ENCODE peak calls at places on chromosomes 12 and 14, in eight cellular contexts. One of them, this sample, is unnamed.

GRCh38 chr12:106135075-106135474 is 3.7 kb downstream of the NUAK1 start:
- DNase-seq in GM23248: no peak
- DNase-seq in adrenal gland: no peak
- DNase-seq in psoas muscle: no peak
- DNase-seq in fibroblast of the aortic adventitia: peak
- DNase-seq in astrocyte of the spinal cord: peak
- DNase-seq in cardiac muscle cell: no peak
- DNase-seq in heart right ventricle: no peak
- DNase-seq in this sample: no peak

GRCh38 chr12:39764944-39765560 is 145.4 kb upstream of the ABCD2 start:
- DNase-seq in GM23248: peak
- DNase-seq in adrenal gland: no peak
- DNase-seq in psoas muscle: no peak
- DNase-seq in fibroblast of the aortic adventitia: peak
- DNase-seq in astrocyte of the spinal cord: peak
- DNase-seq in cardiac muscle cell: peak
- DNase-seq in heart right ventricle: no peak
- DNase-seq in this sample: peak

GRCh38 chr14:72736348-72736747 is 157.6 kb downstream of the DPF3 start:
- DNase-seq in GM23248: peak
- DNase-seq in adrenal gland: no peak
- DNase-seq in psoas muscle: no peak
- DNase-seq in fibroblast of the aortic adventitia: peak
- DNase-seq in astrocyte of the spinal cord: peak
- DNase-seq in cardiac muscle cell: no peak
- DNase-seq in heart right ventricle: no peak
- DNase-seq in this sample: no peak

GRCh38 chr14:102392506-102392905 is 29.8 kb downstream of the TECPR2 start:
- DNase-seq in GM23248: peak
- DNase-seq in adrenal gland: no peak
- DNase-seq in psoas muscle: no peak
- DNase-seq in fibroblast of the aortic adventitia: peak
- DNase-seq in astrocyte of the spinal cord: peak
- DNase-seq in cardiac muscle cell: no peak
- DNase-seq in heart right ventricle: no peak
- DNase-seq in this sample: no peak

GRCh38 chr12:40819427-40820108 is 127.3 kb downstream of the CNTN1 start:
- DNase-seq in GM23248: no peak
- DNase-seq in adrenal gland: peak
- DNase-seq in psoas muscle: no peak
- DNase-seq in fibroblast of the aortic adventitia: no peak
- DNase-seq in astrocyte of the spinal cord: no peak
- DNase-seq in cardiac muscle cell: peak
- DNase-seq in heart right ventricle: no peak
- DNase-seq in this sample: no peak

GRCh38 chr12:24415934-24416333 is 466.5 kb upstream of the SOX5 start:
- DNase-seq in GM23248: no peak
- DNase-seq in adrenal gland: no peak
- DNase-seq in psoas muscle: no peak
- DNase-seq in fibroblast of the aortic adventitia: no peak
- DNase-seq in astrocyte of the spinal cord: no peak
- DNase-seq in cardiac muscle cell: no peak
- DNase-seq in heart right ventricle: no peak
- DNase-seq in this sample: no peak

GRCh38 chr12:131448254-131448795 is 262.6 kb upstream of the SFSWAP start:
- DNase-seq in GM23248: no peak
- DNase-seq in adrenal gland: no peak
- DNase-seq in psoas muscle: no peak
- DNase-seq in fibroblast of the aortic adventitia: no peak
- DNase-seq in astrocyte of the spinal cord: no peak
- DNase-seq in cardiac muscle cell: no peak
- DNase-seq in heart right ventricle: no peak
- DNase-seq in this sample: no peak

GRCh38 chr14:104888489-104889373 is 23.7 kb downstream of the CEP170B start:
- DNase-seq in GM23248: no peak
- DNase-seq in adrenal gland: peak
- DNase-seq in psoas muscle: peak
- DNase-seq in fibroblast of the aortic adventitia: no peak
- DNase-seq in astrocyte of the spinal cord: no peak
- DNase-seq in cardiac muscle cell: no peak
- DNase-seq in heart right ventricle: no peak
- DNase-seq in this sample: no peak

GRCh38 chr14:70416322-70416716 is 571 bp downstream of the SYNJ2BP start:
- DNase-seq in GM23248: peak
- DNase-seq in adrenal gland: no peak
- DNase-seq in psoas muscle: no peak
- DNase-seq in fibroblast of the aortic adventitia: peak
- DNase-seq in astrocyte of the spinal cord: peak
- DNase-seq in cardiac muscle cell: peak
- DNase-seq in heart right ventricle: no peak
- DNase-seq in this sample: peak

GRCh38 chr12:108609535-108610335 is 11.9 kb upstream of the TMEM119 start:
- DNase-seq in GM23248: peak
- DNase-seq in adrenal gland: peak
- DNase-seq in psoas muscle: peak
- DNase-seq in fibroblast of the aortic adventitia: peak
- DNase-seq in astrocyte of the spinal cord: peak
- DNase-seq in cardiac muscle cell: peak
- DNase-seq in heart right ventricle: peak
- DNase-seq in this sample: no peak

GRCh38 chr12:127819066-127819465 is 447.9 kb upstream of the TMEM132C start:
- DNase-seq in GM23248: peak
- DNase-seq in adrenal gland: no peak
- DNase-seq in psoas muscle: no peak
- DNase-seq in fibroblast of the aortic adventitia: peak
- DNase-seq in astrocyte of the spinal cord: no peak
- DNase-seq in cardiac muscle cell: no peak
- DNase-seq in heart right ventricle: no peak
- DNase-seq in this sample: no peak

GRCh38 chr14:29028973-29029582 is 262.5 kb downstream of the FOXG1 start:
- DNase-seq in GM23248: no peak
- DNase-seq in adrenal gland: no peak
- DNase-seq in psoas muscle: no peak
- DNase-seq in fibroblast of the aortic adventitia: peak
- DNase-seq in astrocyte of the spinal cord: peak
- DNase-seq in cardiac muscle cell: no peak
- DNase-seq in heart right ventricle: no peak
- DNase-seq in this sample: no peak

GRCh38 chr14:106276326-106277267 is 750.2 kb downstream of the TMEM121 start:
- DNase-seq in GM23248: no peak
- DNase-seq in adrenal gland: no peak
- DNase-seq in psoas muscle: no peak
- DNase-seq in fibroblast of the aortic adventitia: no peak
- DNase-seq in astrocyte of the spinal cord: no peak
- DNase-seq in cardiac muscle cell: no peak
- DNase-seq in heart right ventricle: no peak
- DNase-seq in this sample: no peak

GRCh38 chr12:185197-185955 is 28.6 kb downstream of the SLC6A12 start:
- DNase-seq in GM23248: no peak
- DNase-seq in adrenal gland: no peak
- DNase-seq in psoas muscle: no peak
- DNase-seq in fibroblast of the aortic adventitia: no peak
- DNase-seq in astrocyte of the spinal cord: no peak
- DNase-seq in cardiac muscle cell: no peak
- DNase-seq in heart right ventricle: no peak
- DNase-seq in this sample: no peak

GRCh38 chr12:76546889-76547288 is 12.7 kb downstream of the OSBPL8 start:
- DNase-seq in GM23248: no peak
- DNase-seq in adrenal gland: no peak
- DNase-seq in psoas muscle: no peak
- DNase-seq in fibroblast of the aortic adventitia: no peak
- DNase-seq in astrocyte of the spinal cord: no peak
- DNase-seq in cardiac muscle cell: no peak
- DNase-seq in heart right ventricle: no peak
- DNase-seq in this sample: no peak
- H3K4me3 ChIP-seq in GM23248: no peak
- H3K4me3 ChIP-seq in adrenal gland: no peak
- H3K4me3 ChIP-seq in psoas muscle: no peak
- H3K4me3 ChIP-seq in fibroblast of the aortic adventitia: no peak
- H3K4me3 ChIP-seq in astrocyte of the spinal cord: no peak
- H3K4me3 ChIP-seq in cardiac muscle cell: no peak
- H3K4me3 ChIP-seq in heart right ventricle: no peak
- H3K4me3 ChIP-seq in this sample: no peak

GRCh38 chr14:66853311-66853710 is 335.9 kb upstream of the GARIN2 start:
- DNase-seq in GM23248: no peak
- DNase-seq in adrenal gland: no peak
- DNase-seq in psoas muscle: no peak
- DNase-seq in fibroblast of the aortic adventitia: no peak
- DNase-seq in astrocyte of the spinal cord: no peak
- DNase-seq in cardiac muscle cell: no peak
- DNase-seq in heart right ventricle: no peak
- DNase-seq in this sample: no peak

GRCh38 chr14:66857867-66858266 is 331.4 kb upstream of the GARIN2 start:
- DNase-seq in GM23248: no peak
- DNase-seq in adrenal gland: no peak
- DNase-seq in psoas muscle: no peak
- DNase-seq in fibroblast of the aortic adventitia: no peak
- DNase-seq in astrocyte of the spinal cord: no peak
- DNase-seq in cardiac muscle cell: no peak
- DNase-seq in heart right ventricle: no peak
- DNase-seq in this sample: no peak

DNA sequence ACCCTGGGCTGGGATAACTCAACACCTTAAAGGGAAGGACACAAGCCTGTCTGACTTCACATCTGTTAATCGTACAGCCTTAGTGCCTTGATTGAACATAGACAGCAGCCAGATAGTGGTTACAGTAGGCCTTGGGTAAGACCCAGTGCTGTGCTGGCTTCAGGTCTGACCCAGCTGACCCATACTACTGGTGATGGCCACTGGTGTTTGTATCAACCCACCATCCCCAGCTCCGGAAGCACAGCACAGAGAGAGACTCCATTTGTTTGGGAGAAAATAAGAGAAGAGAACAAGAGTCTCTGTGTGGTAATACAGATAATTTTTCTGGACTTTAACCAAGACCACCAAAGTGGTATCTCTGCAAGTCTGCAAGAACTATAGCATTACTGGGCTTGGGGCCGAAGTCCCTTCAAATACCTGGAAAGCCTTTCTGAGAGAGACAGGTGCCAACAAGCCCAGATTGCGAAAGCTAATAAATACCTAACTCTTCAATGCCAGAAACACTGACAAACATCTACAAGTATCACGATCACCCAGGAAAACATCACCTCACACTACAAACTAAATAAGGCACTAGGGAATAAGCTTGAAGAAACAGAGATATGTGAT is 330.1 kb upstream of the GARIN2 start:
- DNase-seq in GM23248: no peak
- DNase-seq in adrenal gland: no peak
- DNase-seq in psoas muscle: no peak
- DNase-seq in fibroblast of the aortic adventitia: no peak
- DNase-seq in astrocyte of the spinal cord: no peak
- DNase-seq in cardiac muscle cell: no peak
- DNase-seq in heart right ventricle: no peak
- DNase-seq in this sample: no peak
- H3K4me3 ChIP-seq in GM23248: no peak
- H3K4me3 ChIP-seq in adrenal gland: no peak
- H3K4me3 ChIP-seq in psoas muscle: no peak
- H3K4me3 ChIP-seq in fibroblast of the aortic adventitia: no peak
- H3K4me3 ChIP-seq in astrocyte of the spinal cord: no peak
- H3K4me3 ChIP-seq in cardiac muscle cell: no peak
- H3K4me3 ChIP-seq in heart right ventricle: no peak
- H3K4me3 ChIP-seq in this sample: no peak

DNA sequence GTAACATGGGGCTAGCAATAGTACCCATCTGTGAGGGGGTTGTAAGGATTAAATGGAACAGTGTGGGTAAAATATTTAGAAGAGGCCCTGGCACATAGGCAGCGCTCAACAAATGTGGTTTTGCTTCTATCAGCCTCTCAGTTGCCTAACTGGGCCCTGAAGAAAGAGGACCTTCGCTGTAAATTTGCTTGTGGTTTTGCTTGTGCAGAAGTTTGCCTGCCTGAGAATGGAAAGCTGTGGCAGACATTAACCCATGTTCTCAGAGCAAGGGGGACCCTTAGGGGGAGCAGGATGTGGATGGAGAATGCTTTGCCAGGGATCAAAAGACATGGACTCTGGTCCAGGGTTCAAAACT is 160.1 kb downstream of the BRMS1L start:
- DNase-seq in GM23248: no peak
- DNase-seq in adrenal gland: no peak
- DNase-seq in psoas muscle: no peak
- DNase-seq in fibroblast of the aortic adventitia: no peak
- DNase-seq in astrocyte of the spinal cord: no peak
- DNase-seq in cardiac muscle cell: no peak
- DNase-seq in heart right ventricle: no peak
- DNase-seq in this sample: no peak
- H3K4me3 ChIP-seq in GM23248: no peak
- H3K4me3 ChIP-seq in adrenal gland: no peak
- H3K4me3 ChIP-seq in psoas muscle: no peak
- H3K4me3 ChIP-seq in fibroblast of the aortic adventitia: no peak
- H3K4me3 ChIP-seq in astrocyte of the spinal cord: no peak
- H3K4me3 ChIP-seq in cardiac muscle cell: no peak
- H3K4me3 ChIP-seq in heart right ventricle: no peak
- H3K4me3 ChIP-seq in this sample: no peak

GRCh38 chr12:14962180-14962579 is 779 bp upstream of the ARHGDIB start:
- DNase-seq in GM23248: no peak
- DNase-seq in adrenal gland: no peak
- DNase-seq in psoas muscle: no peak
- DNase-seq in fibroblast of the aortic adventitia: no peak
- DNase-seq in astrocyte of the spinal cord: no peak
- DNase-seq in cardiac muscle cell: no peak
- DNase-seq in heart right ventricle: no peak
- DNase-seq in this sample: no peak
- H3K4me3 ChIP-seq in GM23248: peak
- H3K4me3 ChIP-seq in adrenal gland: no peak
- H3K4me3 ChIP-seq in psoas muscle: peak
- H3K4me3 ChIP-seq in fibroblast of the aortic adventitia: no peak
- H3K4me3 ChIP-seq in astrocyte of the spinal cord: no peak
- H3K4me3 ChIP-seq in cardiac muscle cell: no peak
- H3K4me3 ChIP-seq in heart right ventricle: peak
- H3K4me3 ChIP-seq in this sample: no peak

GRCh38 chr14:54220697-54221431 is 175.9 kb upstream of the CDKN3 start:
- DNase-seq in GM23248: no peak
- DNase-seq in adrenal gland: no peak
- DNase-seq in psoas muscle: no peak
- DNase-seq in fibroblast of the aortic adventitia: no peak
- DNase-seq in astrocyte of the spinal cord: no peak
- DNase-seq in cardiac muscle cell: no peak
- DNase-seq in heart right ventricle: no peak
- DNase-seq in this sample: no peak
- H3K4me3 ChIP-seq in GM23248: peak
- H3K4me3 ChIP-seq in adrenal gland: no peak
- H3K4me3 ChIP-seq in psoas muscle: peak
- H3K4me3 ChIP-seq in fibroblast of the aortic adventitia: no peak
- H3K4me3 ChIP-seq in astrocyte of the spinal cord: no peak
- H3K4me3 ChIP-seq in cardiac muscle cell: peak
- H3K4me3 ChIP-seq in heart right ventricle: peak
- H3K4me3 ChIP-seq in this sample: no peak

This sample was measured in small intestine.